ENCODE peak calls at places on chromosomes 13 and 19, in five cellular contexts. One of them, this sample, is unnamed.

GRCh38 chr13:99384468-99384867 is 77.3 kb upstream of the GPR183 start:
- DNase-seq in stomach: no peak
- DNase-seq in tibial nerve: no peak
- DNase-seq in A549: no peak
- DNase-seq in uterus: no peak
- DNase-seq in this sample: no peak

GRCh38 chr13:31756346-31756745 is 17.0 kb downstream of the RXFP2 start:
- DNase-seq in stomach: no peak
- DNase-seq in tibial nerve: no peak
- DNase-seq in A549: no peak
- DNase-seq in uterus: peak
- DNase-seq in this sample: no peak

GRCh38 chr13:50911051-50911690 is 1.6 kb downstream of the RNASEH2B start:
- DNase-seq in stomach: no peak
- DNase-seq in tibial nerve: no peak
- DNase-seq in A549: no peak
- DNase-seq in uterus: no peak
- DNase-seq in this sample: no peak

GRCh38 chr13:21458457-21458815 is 667 bp downstream of the ZDHHC20 start:
- DNase-seq in stomach: peak
- DNase-seq in tibial nerve: peak
- DNase-seq in A549: peak
- DNase-seq in uterus: peak
- DNase-seq in this sample: peak

GRCh38 chr19:47649588-47649987 is 40.7 kb downstream of the BICRA start:
- DNase-seq in stomach: no peak
- DNase-seq in tibial nerve: no peak
- DNase-seq in A549: no peak
- DNase-seq in uterus: no peak
- DNase-seq in this sample: no peak

GRCh38 chr13:36709136-36709895 is 35.5 kb downstream of the SERTM1 start:
- DNase-seq in stomach: no peak
- DNase-seq in tibial nerve: no peak
- DNase-seq in A549: no peak
- DNase-seq in uterus: no peak
- DNase-seq in this sample: no peak

GRCh38 chr19:53960187-53960586 is 2.5 kb upstream of the CACNG8 start:
- DNase-seq in stomach: no peak
- DNase-seq in tibial nerve: no peak
- DNase-seq in A549: no peak
- DNase-seq in uterus: no peak
- DNase-seq in this sample: no peak

GRCh38 chr19:47186337-47187022 is 44.5 kb downstream of the BBC3 start:
- DNase-seq in stomach: no peak
- DNase-seq in tibial nerve: no peak
- DNase-seq in A549: no peak
- DNase-seq in uterus: no peak
- DNase-seq in this sample: peak

GRCh38 chr13:89925107-89925506 is 1422.4 kb upstream of the MIR17HG start:
- DNase-seq in stomach: no peak
- DNase-seq in tibial nerve: no peak
- DNase-seq in A549: peak
- DNase-seq in uterus: no peak
- DNase-seq in this sample: no peak

GRCh38 chr13:50809133-50810090 is 34.1 kb downstream of the DLEU7 start:
- DNase-seq in stomach: no peak
- DNase-seq in tibial nerve: no peak
- DNase-seq in A549: no peak
- DNase-seq in uterus: no peak
- DNase-seq in this sample: no peak

GRCh38 chr19:38559428-38560401 is 58.0 kb downstream of the MAP4K1 start:
- DNase-seq in stomach: no peak
- DNase-seq in tibial nerve: no peak
- DNase-seq in A549: no peak
- DNase-seq in uterus: no peak
- DNase-seq in this sample: peak

GRCh38 chr19:45505996-45506245 is 1.4 kb upstream of the VASP start:
- DNase-seq in stomach: no peak
- DNase-seq in tibial nerve: no peak
- DNase-seq in A549: no peak
- DNase-seq in uterus: no peak
- DNase-seq in this sample: no peak

GRCh38 chr19:34308381-34309367 is 54.3 kb downstream of the GARRE1 start:
- DNase-seq in stomach: no peak
- DNase-seq in tibial nerve: no peak
- DNase-seq in A549: no peak
- DNase-seq in uterus: no peak
- DNase-seq in this sample: no peak

GRCh38 chr13:26168276-26168814 is 53.8 kb downstream of the RNF6 start:
- DNase-seq in stomach: no peak
- DNase-seq in tibial nerve: no peak
- DNase-seq in A549: no peak
- DNase-seq in uterus: no peak
- DNase-seq in this sample: no peak

GRCh38 chr19:48216933-48217332 is 38.8 kb downstream of the CARD8 start:
- DNase-seq in stomach: no peak
- DNase-seq in tibial nerve: no peak
- DNase-seq in A549: no peak
- DNase-seq in uterus: no peak
- DNase-seq in this sample: no peak

GRCh38 chr13:76856141-76856571 is 30.0 kb downstream of the KCTD12 start:
- DNase-seq in stomach: no peak
- DNase-seq in tibial nerve: no peak
- DNase-seq in A549: no peak
- DNase-seq in uterus: no peak
- DNase-seq in this sample: no peak

GRCh38 chr19:17205237-17206140 is 9.7 kb upstream of the USE1 start:
- DNase-seq in stomach: peak
- DNase-seq in tibial nerve: no peak
- DNase-seq in A549: peak
- DNase-seq in uterus: no peak
- DNase-seq in this sample: peak

GRCh38 chr19:55179570-55180484 is at the start of gene SYT5:
- DNase-seq in stomach: peak
- DNase-seq in tibial nerve: no peak
- DNase-seq in A549: no peak
- DNase-seq in uterus: no peak
- DNase-seq in this sample: peak

GRCh38 chr13:113155201-113155600 is 3.2 kb upstream of the PROZ start:
- DNase-seq in stomach: no peak
- DNase-seq in tibial nerve: no peak
- DNase-seq in A549: no peak
- DNase-seq in uterus: no peak
- DNase-seq in this sample: no peak

GRCh38 chr19:35060160-35060855 is 18.8 kb downstream of the HPN start:
- DNase-seq in stomach: no peak
- DNase-seq in tibial nerve: no peak
- DNase-seq in A549: no peak
- DNase-seq in uterus: no peak
- DNase-seq in this sample: no peak

GRCh38 chr19:33302175-33302973 is at the start of gene CEBPA:
- DNase-seq in stomach: peak
- DNase-seq in tibial nerve: peak
- DNase-seq in A549: peak
- DNase-seq in uterus: peak
- DNase-seq in this sample: peak

GRCh38 chr19:54415901-54416621 is 797 bp downstream of the TTYH1 start:
- DNase-seq in stomach: no peak
- DNase-seq in tibial nerve: no peak
- DNase-seq in A549: no peak
- DNase-seq in uterus: no peak
- DNase-seq in this sample: no peak

GRCh38 chr19:38849746-38850230 is at the start of gene HNRNPL:
- DNase-seq in stomach: peak
- DNase-seq in tibial nerve: no peak
- DNase-seq in A549: no peak
- DNase-seq in uterus: peak
- DNase-seq in this sample: peak

GRCh38 chr19:35229601-35230000 is 1.1 kb upstream of the FAM187B start:
- DNase-seq in stomach: no peak
- DNase-seq in tibial nerve: no peak
- DNase-seq in A549: no peak
- DNase-seq in uterus: no peak
- DNase-seq in this sample: no peak

GRCh38 chr19:11365557-11366117 is 8.8 kb upstream of the SWSAP1 start:
- DNase-seq in stomach: no peak
- DNase-seq in tibial nerve: no peak
- DNase-seq in A549: no peak
- DNase-seq in uterus: no peak
- DNase-seq in this sample: no peak

GRCh38 chr13:98289339-98289935 is 112.4 kb upstream of the RNF113B start:
- DNase-seq in stomach: no peak
- DNase-seq in tibial nerve: no peak
- DNase-seq in A549: no peak
- DNase-seq in uterus: no peak
- DNase-seq in this sample: no peak

GRCh38 chr13:30727491-30728350 is 7.6 kb upstream of the ALOX5AP start:
- DNase-seq in stomach: no peak
- DNase-seq in tibial nerve: no peak
- DNase-seq in A549: no peak
- DNase-seq in uterus: no peak
- DNase-seq in this sample: no peak

DNA sequence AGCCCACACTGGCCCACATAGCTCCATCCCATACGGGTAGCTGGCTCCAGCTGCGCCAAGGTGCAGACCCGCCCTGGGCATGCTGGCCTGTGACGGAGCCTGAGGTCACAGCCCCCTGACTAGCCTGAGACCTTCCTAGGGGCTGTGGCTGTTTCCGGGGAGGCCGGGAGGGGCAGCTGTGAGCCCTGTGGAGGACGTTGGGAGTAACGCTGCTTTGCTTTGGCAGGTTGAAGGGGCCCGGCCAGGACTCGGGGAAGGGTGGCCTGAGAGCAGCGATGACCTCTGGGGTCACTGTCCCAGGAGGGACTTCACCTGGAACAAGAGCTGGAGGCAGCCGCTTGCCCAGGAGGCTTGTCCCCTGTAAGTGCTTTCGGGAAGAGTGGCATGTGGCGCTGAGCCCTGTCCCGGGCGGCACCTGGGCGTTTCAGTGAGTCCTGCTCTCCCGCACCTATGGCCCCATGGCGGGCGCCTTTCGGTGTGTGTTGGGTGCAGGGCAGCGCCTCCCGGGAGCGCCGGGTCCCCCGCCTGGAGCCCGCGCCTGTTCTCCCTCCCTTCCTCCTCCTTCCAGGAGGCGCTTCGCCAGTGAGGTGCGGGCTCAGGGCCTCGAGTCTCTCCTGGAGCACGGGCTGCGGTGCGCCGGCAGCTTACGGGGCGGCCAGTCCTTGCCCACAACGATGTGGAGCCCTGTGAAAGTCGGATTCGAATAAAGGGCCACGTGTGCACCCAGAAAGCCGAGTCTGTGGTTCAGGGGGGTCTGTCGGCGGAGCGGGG is 1.1 kb upstream of the FAM174C start:
- DNase-seq in stomach: no peak
- DNase-seq in tibial nerve: no peak
- DNase-seq in A549: no peak
- DNase-seq in uterus: peak
- DNase-seq in this sample: no peak
- TF ChIP-seq POLR2A in stomach: no peak
- TF ChIP-seq POLR2A in tibial nerve: no peak
- TF ChIP-seq POLR2A in A549: no peak
- TF ChIP-seq POLR2A in uterus: no peak
- TF ChIP-seq POLR2A in this sample: peak

GRCh38 chr19:1862068-1862423 is 1.3 kb downstream of the KLF16 start:
- DNase-seq in stomach: no peak
- DNase-seq in tibial nerve: no peak
- DNase-seq in A549: no peak
- DNase-seq in uterus: no peak
- DNase-seq in this sample: no peak
- TF ChIP-seq POLR2A in stomach: no peak
- TF ChIP-seq POLR2A in tibial nerve: no peak
- TF ChIP-seq POLR2A in A549: no peak
- TF ChIP-seq POLR2A in uterus: no peak
- TF ChIP-seq POLR2A in this sample: no peak

DNA sequence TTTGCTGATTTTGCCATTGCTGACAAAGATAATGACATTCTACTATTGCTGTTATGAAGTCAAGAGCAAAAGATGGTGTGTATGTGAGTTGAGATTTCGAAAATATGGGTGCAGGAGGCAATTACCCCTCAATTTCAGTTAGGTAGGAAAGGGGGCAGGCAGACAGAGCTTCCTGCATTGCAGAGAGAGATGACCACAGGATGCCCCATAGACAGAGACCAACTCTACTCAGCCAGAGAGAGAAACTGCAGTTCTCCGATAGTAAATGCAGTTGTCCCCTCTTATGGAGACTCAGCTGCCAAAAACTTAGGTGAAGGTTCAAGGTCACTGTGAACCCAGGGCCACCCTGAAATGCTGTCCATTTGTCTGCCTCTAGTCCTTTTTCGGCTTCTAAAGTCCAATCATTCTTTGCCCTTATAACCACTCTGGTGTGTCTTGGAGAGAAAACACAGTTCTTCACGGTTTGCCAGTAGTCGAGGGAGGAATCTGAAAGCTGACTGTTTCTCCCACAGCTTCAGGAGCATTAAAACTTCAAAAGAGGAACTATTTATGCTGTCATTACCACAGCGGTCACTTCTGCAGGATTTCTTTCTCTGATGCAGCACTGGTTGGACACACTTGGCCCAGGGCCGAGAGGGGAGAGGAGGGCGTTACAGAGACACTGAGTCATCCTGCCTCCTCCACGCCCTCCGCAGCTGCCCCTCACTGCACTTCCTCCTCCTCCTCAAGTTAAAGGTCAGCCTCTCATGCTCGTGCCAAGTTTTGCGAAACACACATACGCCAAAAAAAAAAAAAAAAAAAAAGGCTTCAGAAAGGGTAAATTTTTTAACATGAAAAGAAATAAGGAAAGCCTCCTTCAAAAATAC is 264.3 kb downstream of the FOXO1 start:
- DNase-seq in stomach: peak
- DNase-seq in tibial nerve: peak
- DNase-seq in A549: peak
- DNase-seq in uterus: peak
- DNase-seq in this sample: no peak
- TF ChIP-seq POLR2A in stomach: no peak
- TF ChIP-seq POLR2A in tibial nerve: no peak
- TF ChIP-seq POLR2A in A549: no peak
- TF ChIP-seq POLR2A in uterus: no peak
- TF ChIP-seq POLR2A in this sample: no peak

DNA sequence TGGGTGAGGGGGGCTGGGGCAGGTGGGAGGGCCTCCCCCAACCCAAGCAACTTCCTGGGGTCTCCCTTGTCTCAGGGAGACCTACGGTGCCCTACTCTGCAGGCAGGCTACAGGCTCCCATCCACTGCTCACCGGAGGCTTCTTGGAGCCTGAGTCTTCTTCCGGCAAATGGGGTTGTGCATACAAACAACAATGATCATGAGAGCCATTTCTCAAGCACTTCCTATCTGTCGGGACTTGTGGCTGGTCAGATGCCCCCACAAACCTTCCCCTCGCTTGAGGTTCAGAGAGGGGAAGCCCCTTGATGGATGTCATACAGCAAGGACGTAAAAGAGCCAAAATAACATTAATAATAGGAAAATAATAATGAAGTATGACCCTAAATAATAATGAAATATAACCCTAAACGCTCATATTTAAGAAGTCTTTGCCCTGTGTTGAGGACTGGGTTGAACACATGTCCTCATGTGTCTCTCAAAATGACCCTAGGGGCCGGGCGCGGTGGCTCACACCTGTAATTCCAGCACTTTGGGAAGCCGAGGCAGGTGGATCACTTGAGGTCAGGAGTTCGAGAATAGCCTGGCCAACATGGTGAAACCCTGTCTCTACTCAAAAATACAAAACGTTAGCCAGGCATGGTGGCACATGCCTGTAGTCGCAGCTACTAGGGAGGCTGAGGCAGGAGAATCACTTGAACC is 727 bp downstream of the CD37 start:
- DNase-seq in stomach: no peak
- DNase-seq in tibial nerve: no peak
- DNase-seq in A549: no peak
- DNase-seq in uterus: no peak
- DNase-seq in this sample: no peak
- TF ChIP-seq POLR2A in stomach: no peak
- TF ChIP-seq POLR2A in tibial nerve: no peak
- TF ChIP-seq POLR2A in A549: no peak
- TF ChIP-seq POLR2A in uterus: no peak
- TF ChIP-seq POLR2A in this sample: no peak